ENCODE peak calls at places on chromosome 1, in seven cellular contexts. X is K562, U is mammary epithelial cell, D is MM.1S, S is GM23338, Y is H1, T is PC-3. J is an unnamed sample.

GRCh38 chr1:164504699-164505098 is 54.3 kb upstream of the PBX1 start:
- DNase-seq in T (peak), Y (no peak), X (no peak), S (no peak), D (no peak), U (peak), J (no peak)

GRCh38 chr1:7407980-7408770 is 362.9 kb upstream of the VAMP3 start:
- DNase-seq in D (no peak), X (no peak), U (no peak), T (no peak), Y (no peak), S (no peak), J (no peak)

GRCh38 chr1:111369177-111369576 is 58.4 kb downstream of the OVGP1 start:
- DNase-seq in U (no peak), S (no peak), T (peak), X (no peak), Y (no peak), D (no peak), J (no peak)

GRCh38 chr1:32240140-32240951 is 6.7 kb upstream of the FAM167B start:
- DNase-seq in U (peak), D (peak), S (peak), T (peak), X (no peak), Y (peak), J (peak)

GRCh38 chr1:64061430-64062104 is 141.9 kb upstream of the UBE2U start:
- DNase-seq in T (no peak), X (no peak), D (no peak), Y (no peak), S (peak), U (no peak), J (no peak)

GRCh38 chr1:151961795-151962194 is 31.9 kb downstream of the S100A10 start:
- DNase-seq in Y (no peak), U (no peak), D (no peak), X (no peak), S (no peak), T (no peak), J (no peak)

GRCh38 chr1:156707486-156708244 is 2.3 kb upstream of the CRABP2 start:
- DNase-seq in Y (no peak), T (no peak), S (peak), X (no peak), D (no peak), U (no peak), J (peak)

GRCh38 chr1:9302745-9303524 is 10.2 kb downstream of the SPSB1 start:
- DNase-seq in X (no peak), S (no peak), Y (no peak), D (no peak), U (peak), T (peak), J (no peak)

GRCh38 chr1:205356424-205357151 is at the start of gene KLHDC8A:
- DNase-seq in S (peak), T (no peak), D (no peak), U (no peak), Y (no peak), X (no peak), J (peak)

GRCh38 chr1:6960291-6960758 is 175.1 kb downstream of the CAMTA1 start:
- DNase-seq in U (no peak), S (no peak), D (no peak), X (no peak), T (peak), Y (no peak), J (no peak)

GRCh38 chr1:87149166-87150065 is 179.3 kb upstream of the LMO4 start:
- DNase-seq in D (no peak), U (peak), X (no peak), Y (peak), T (peak), S (peak), J (no peak)

GRCh38 chr1:161298116-161298515 is 11.7 kb downstream of the MPZ start:
- DNase-seq in S (no peak), D (no peak), T (no peak), U (no peak), X (no peak), Y (no peak), J (no peak)

GRCh38 chr1:175538442-175538841 is 205.0 kb downstream of the TNR start:
- DNase-seq in T (no peak), Y (no peak), X (no peak), U (no peak), S (no peak), D (no peak), J (no peak)

GRCh38 chr1:87399264-87399663 is 70.6 kb downstream of the LMO4 start:
- DNase-seq in T (peak), X (no peak), Y (no peak), S (no peak), D (no peak), U (peak), J (no peak)

GRCh38 chr1:150065184-150065871 is 2.2 kb upstream of the VPS45 start:
- DNase-seq in S (no peak), U (peak), X (peak), Y (no peak), T (peak), D (no peak), J (no peak)

GRCh38 chr1:64834734-64835133 is 89.9 kb downstream of the RAVER2 start:
- DNase-seq in T (peak), D (no peak), S (no peak), X (no peak), U (peak), Y (no peak), J (no peak)

GRCh38 chr1:63323866-63324778 is 1.8 kb downstream of the FOXD3 start:
- DNase-seq in S (peak), X (no peak), T (no peak), D (no peak), U (no peak), Y (no peak), J (peak)

GRCh38 chr1:194194724-194195123 is 1008.3 kb upstream of the B3GALT2 start:
- DNase-seq in Y (no peak), X (no peak), U (no peak), D (no peak), S (no peak), T (peak), J (no peak)

GRCh38 chr1:38198099-38198498 is 151.5 kb upstream of the POU3F1 start:
- DNase-seq in Y (no peak), S (no peak), U (no peak), T (no peak), X (no peak), D (no peak), J (no peak)

GRCh38 chr1:85216697-85217096 is 15.9 kb upstream of the SYDE2 start:
- DNase-seq in Y (no peak), T (no peak), D (no peak), S (no peak), U (no peak), X (no peak), J (no peak)

GRCh38 chr1:34549199-34549598 is 205.6 kb upstream of the GJB5 start:
- DNase-seq in X (peak), D (no peak), Y (peak), U (peak), T (peak), S (peak), J (peak)
- TF ChIP-seq CTCF in X (peak), D (peak), Y (peak), U (peak), T (peak), S (peak), J (peak)

GRCh38 chr1:212287261-212287895 is 2.2 kb downstream of the PPP2R5A start:
- DNase-seq in S (no peak), X (peak), T (no peak), D (no peak), Y (no peak), U (no peak), J (peak)
- TF ChIP-seq EZH2 in S (no peak), X (no peak), T (no peak), D (no peak), Y (no peak), U (no peak), J (peak)

GRCh38 chr1:106972074-106972473 is 84.4 kb upstream of the PRMT6 start:
- DNase-seq in U (no peak), D (no peak), X (no peak), S (no peak), Y (no peak), T (no peak), J (no peak)

GRCh38 chr1:106978477-106979322 is 77.8 kb upstream of the PRMT6 start:
- DNase-seq in X (no peak), S (no peak), T (peak), U (peak), D (no peak), Y (no peak), J (no peak)

DNA sequence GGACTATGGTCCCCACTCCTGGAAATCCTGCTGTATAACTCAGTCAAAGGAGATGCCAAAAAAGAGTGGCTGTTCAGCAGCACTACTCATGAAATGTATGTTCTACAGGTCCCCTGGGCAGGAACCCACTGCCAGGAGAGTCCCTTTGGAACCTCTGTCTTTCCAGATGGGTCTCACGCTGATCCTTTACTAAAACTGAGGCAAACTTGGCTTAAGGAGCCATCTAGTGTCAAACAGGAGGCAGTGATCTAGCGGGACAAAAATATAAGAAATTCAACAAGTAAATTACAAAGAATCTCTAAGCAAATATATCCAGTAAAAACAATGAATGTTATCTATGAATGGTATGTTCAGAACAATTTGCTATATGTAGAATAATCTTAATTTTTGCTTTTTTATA is 80.5 kb upstream of the PRMT6 start:
- DNase-seq in Y (peak), D (no peak), T (peak), S (peak), X (peak), U (no peak), J (no peak)
- TF ChIP-seq CTCF in Y (peak), D (no peak), T (peak), S (peak), X (peak), U (no peak), J (peak)

GRCh38 chr1:90710579-90711536 is 6.2 kb downstream of the BARHL2 start:
- DNase-seq in T (no peak), U (no peak), S (peak), D (no peak), Y (no peak), X (no peak), J (peak)
- TF ChIP-seq EZH2 in T (no peak), U (peak), S (peak), D (no peak), Y (peak), X (no peak), J (peak)